ENCODE peak calls at places on chromosomes 6 and 20, in six cellular contexts. One of them, this sample, is unnamed.

GRCh38 chr6:90720404-90720803 is 133.5 kb upstream of the MAP3K7 start:
- DNase-seq in fibroblast of villous mesenchyme: no peak
- DNase-seq in M059J: no peak
- DNase-seq in AG04450: no peak
- DNase-seq in BE2C: no peak
- DNase-seq in Peyer's patch: no peak
- DNase-seq in this sample: no peak

GRCh38 chr20:49452011-49452482 is 30.4 kb downstream of the KCNB1 start:
- DNase-seq in Peyer's patch: no peak
- DNase-seq in M059J: peak; percentile 83
- DNase-seq in AG04450: no peak
- DNase-seq in BE2C: no peak
- DNase-seq in fibroblast of villous mesenchyme: no peak
- DNase-seq in this sample: no peak

GRCh38 chr6:6772751-6773150 is 184.2 kb downstream of the LY86 start:
- DNase-seq in BE2C: no peak
- DNase-seq in AG04450: no peak
- DNase-seq in M059J: no peak
- DNase-seq in Peyer's patch: no peak
- DNase-seq in fibroblast of villous mesenchyme: no peak
- DNase-seq in this sample: no peak

GRCh38 chr6:88238065-88238464 is 71.9 kb upstream of the CNR1 start:
- DNase-seq in AG04450: no peak
- DNase-seq in M059J: no peak
- DNase-seq in Peyer's patch: no peak
- DNase-seq in BE2C: no peak
- DNase-seq in fibroblast of villous mesenchyme: peak; percentile 6
- DNase-seq in this sample: peak; percentile 58

GRCh38 chr6:43175676-43176422 is 4.8 kb downstream of the SRF start:
- DNase-seq in fibroblast of villous mesenchyme: no peak
- DNase-seq in Peyer's patch: no peak
- DNase-seq in AG04450: no peak
- DNase-seq in BE2C: no peak
- DNase-seq in M059J: no peak
- DNase-seq in this sample: no peak

GRCh38 chr6:27101824-27102223 is 145.7 kb upstream of the PRSS16 start:
- DNase-seq in M059J: no peak
- DNase-seq in BE2C: no peak
- DNase-seq in fibroblast of villous mesenchyme: no peak
- DNase-seq in AG04450: no peak
- DNase-seq in Peyer's patch: no peak
- DNase-seq in this sample: no peak

GRCh38 chr6:79538481-79538971 is 1.3 kb upstream of the LCA5 start:
- DNase-seq in AG04450: no peak
- DNase-seq in BE2C: no peak
- DNase-seq in M059J: peak; percentile 64
- DNase-seq in Peyer's patch: no peak
- DNase-seq in fibroblast of villous mesenchyme: peak; percentile 5
- DNase-seq in this sample: no peak

GRCh38 chr6:5141046-5141445 is 55.9 kb downstream of the PPP1R3G start:
- DNase-seq in BE2C: no peak
- DNase-seq in AG04450: no peak
- DNase-seq in fibroblast of villous mesenchyme: no peak
- DNase-seq in Peyer's patch: no peak
- DNase-seq in M059J: no peak
- DNase-seq in this sample: no peak

GRCh38 chr20:57680131-57680716 is 29.6 kb downstream of the PMEPA1 start:
- DNase-seq in fibroblast of villous mesenchyme: peak; percentile 6
- DNase-seq in AG04450: no peak
- DNase-seq in M059J: peak; percentile 45
- DNase-seq in BE2C: peak; percentile 39
- DNase-seq in Peyer's patch: no peak
- DNase-seq in this sample: peak; percentile 81

GRCh38 chr20:37394543-37395410 is 48.8 kb downstream of the SRC start:
- DNase-seq in fibroblast of villous mesenchyme: no peak
- DNase-seq in AG04450: no peak
- DNase-seq in M059J: no peak
- DNase-seq in BE2C: peak; percentile 65
- DNase-seq in Peyer's patch: no peak
- DNase-seq in this sample: no peak

GRCh38 chr20:57717797-57718196 is 8.0 kb upstream of the PMEPA1 start:
- DNase-seq in AG04450: no peak
- DNase-seq in Peyer's patch: no peak
- DNase-seq in fibroblast of villous mesenchyme: no peak
- DNase-seq in M059J: peak; percentile 87
- DNase-seq in BE2C: no peak
- DNase-seq in this sample: no peak